ENCODE peak calls at places on chromosomes 7 and 10, in six cellular contexts. One of them, this sample, is unnamed.

GRCh38 chr7:157517782-157518513 is 181.1 kb downstream of the DNAJB6 start:
- DNase-seq in hepatocyte: no peak
- DNase-seq in upper lobe of right lung: peak; percentile 36
- DNase-seq in endothelial cell: no peak
- DNase-seq in GM13977: no peak
- DNase-seq in ascending aorta: no peak
- DNase-seq in this sample: no peak

GRCh38 chr10:2460846-2461245 is 606.5 kb upstream of the PFKP start:
- DNase-seq in GM13977: no peak
- DNase-seq in endothelial cell: no peak
- DNase-seq in hepatocyte: no peak
- DNase-seq in upper lobe of right lung: no peak
- DNase-seq in ascending aorta: no peak
- DNase-seq in this sample: no peak

GRCh38 chr7:105672820-105673219 is 91.5 kb upstream of the EFCAB10 start:
- DNase-seq in endothelial cell: no peak
- DNase-seq in GM13977: no peak
- DNase-seq in ascending aorta: no peak
- DNase-seq in hepatocyte: no peak
- DNase-seq in upper lobe of right lung: no peak
- DNase-seq in this sample: no peak

GRCh38 chr10:52740913-52741675 is 31.5 kb downstream of the MBL2 start:
- DNase-seq in ascending aorta: no peak
- DNase-seq in endothelial cell: peak; percentile 83
- DNase-seq in upper lobe of right lung: no peak
- DNase-seq in hepatocyte: peak; percentile 55
- DNase-seq in GM13977: peak; percentile 53
- DNase-seq in this sample: peak; percentile 56

GRCh38 chr10:33819206-33819605 is 484.7 kb upstream of the NRP1 start:
- DNase-seq in ascending aorta: no peak
- DNase-seq in hepatocyte: no peak
- DNase-seq in GM13977: no peak
- DNase-seq in endothelial cell: no peak
- DNase-seq in upper lobe of right lung: no peak
- DNase-seq in this sample: no peak

GRCh38 chr10:102065561-102066420 is 642 bp downstream of the HPS6 start:
- DNase-seq in hepatocyte: peak; percentile 64
- DNase-seq in ascending aorta: peak; percentile 67
- DNase-seq in endothelial cell: peak; percentile 58
- DNase-seq in GM13977: peak; percentile 46
- DNase-seq in upper lobe of right lung: no peak
- DNase-seq in this sample: no peak

GRCh38 chr10:125263551-125263950 is 103.2 kb upstream of the CTBP2 start:
- DNase-seq in endothelial cell: no peak
- DNase-seq in GM13977: no peak
- DNase-seq in ascending aorta: peak; percentile 4
- DNase-seq in upper lobe of right lung: no peak
- DNase-seq in hepatocyte: no peak
- DNase-seq in this sample: no peak

GRCh38 chr7:2666588-2667250 is 21.3 kb upstream of the AMZ1 start:
- DNase-seq in ascending aorta: no peak
- DNase-seq in endothelial cell: no peak
- DNase-seq in GM13977: no peak
- DNase-seq in upper lobe of right lung: no peak
- DNase-seq in hepatocyte: no peak
- DNase-seq in this sample: no peak

GRCh38 chr7:2542924-2543871 is 12.1 kb downstream of the BRAT1 start:
- DNase-seq in upper lobe of right lung: no peak
- DNase-seq in endothelial cell: no peak
- DNase-seq in ascending aorta: no peak
- DNase-seq in hepatocyte: no peak
- DNase-seq in GM13977: no peak
- DNase-seq in this sample: no peak

GRCh38 chr10:117532451-117533107 is 10.0 kb upstream of the EMX2 start:
- DNase-seq in GM13977: no peak
- DNase-seq in upper lobe of right lung: no peak
- DNase-seq in endothelial cell: no peak
- DNase-seq in ascending aorta: peak; percentile 24
- DNase-seq in hepatocyte: no peak
- DNase-seq in this sample: no peak

GRCh38 chr10:132065491-132066105 is at the start of gene JAKMIP3:
- DNase-seq in GM13977: no peak
- DNase-seq in upper lobe of right lung: peak; percentile 64
- DNase-seq in ascending aorta: no peak
- DNase-seq in endothelial cell: no peak
- DNase-seq in hepatocyte: peak; percentile 90
- DNase-seq in this sample: no peak

GRCh38 chr7:32044739-32045138 is 25.5 kb downstream of the PDE1C start:
- DNase-seq in ascending aorta: no peak
- DNase-seq in GM13977: no peak
- DNase-seq in hepatocyte: no peak
- DNase-seq in upper lobe of right lung: no peak
- DNase-seq in endothelial cell: no peak
- DNase-seq in this sample: no peak

GRCh38 chr7:114083714-114084113 is 164.9 kb upstream of the PPP1R3A start:
- DNase-seq in upper lobe of right lung: no peak
- DNase-seq in ascending aorta: no peak
- DNase-seq in hepatocyte: no peak
- DNase-seq in GM13977: no peak
- DNase-seq in endothelial cell: no peak
- DNase-seq in this sample: no peak

GRCh38 chr7:91940171-91940570 is 491 bp upstream of the AKAP9 start:
- DNase-seq in hepatocyte: peak; percentile 43
- DNase-seq in GM13977: peak; percentile 45
- DNase-seq in endothelial cell: peak; percentile 22
- DNase-seq in ascending aorta: no peak
- DNase-seq in upper lobe of right lung: no peak
- DNase-seq in this sample: no peak

GRCh38 chr7:151736403-151736909 is 140.5 kb downstream of the PRKAG2 start:
- DNase-seq in GM13977: no peak
- DNase-seq in endothelial cell: peak; percentile 28
- DNase-seq in upper lobe of right lung: no peak
- DNase-seq in ascending aorta: peak; percentile 93
- DNase-seq in hepatocyte: peak; percentile 82
- DNase-seq in this sample: no peak

GRCh38 chr7:27175626-27176342 is 1.7 kb upstream of the HOXA10 start:
- DNase-seq in upper lobe of right lung: peak; percentile 55
- DNase-seq in endothelial cell: no peak
- DNase-seq in ascending aorta: peak; percentile 44
- DNase-seq in GM13977: no peak
- DNase-seq in hepatocyte: no peak
- DNase-seq in this sample: peak; percentile 18

GRCh38 chr7:132536646-132537395 is 39.4 kb downstream of the PLXNA4 start:
- DNase-seq in GM13977: no peak
- DNase-seq in ascending aorta: no peak
- DNase-seq in endothelial cell: no peak
- DNase-seq in hepatocyte: no peak
- DNase-seq in upper lobe of right lung: no peak
- DNase-seq in this sample: no peak

GRCh38 chr7:158388072-158388471 is 199.6 kb downstream of the PTPRN2 start:
- DNase-seq in GM13977: no peak
- DNase-seq in hepatocyte: no peak
- DNase-seq in endothelial cell: no peak
- DNase-seq in upper lobe of right lung: peak; percentile 59
- DNase-seq in ascending aorta: no peak
- DNase-seq in this sample: no peak

GRCh38 chr10:91211675-91212074 is 8.8 kb upstream of the PCGF5 start:
- DNase-seq in endothelial cell: no peak
- DNase-seq in GM13977: no peak
- DNase-seq in upper lobe of right lung: no peak
- DNase-seq in ascending aorta: no peak
- DNase-seq in hepatocyte: no peak
- DNase-seq in this sample: no peak

GRCh38 chr7:150378115-150378852 is 846 bp upstream of the ZNF775 start:
- DNase-seq in ascending aorta: no peak
- DNase-seq in GM13977: no peak
- DNase-seq in hepatocyte: peak; percentile 84
- DNase-seq in endothelial cell: peak; percentile 77
- DNase-seq in upper lobe of right lung: peak; percentile 71
- DNase-seq in this sample: no peak

GRCh38 chr7:127943541-127944521 is 87.4 kb downstream of the LRRC4 start:
- DNase-seq in endothelial cell: no peak
- DNase-seq in hepatocyte: peak; percentile 61
- DNase-seq in upper lobe of right lung: no peak
- DNase-seq in GM13977: no peak
- DNase-seq in ascending aorta: no peak
- DNase-seq in this sample: no peak

GRCh38 chr7:133434246-133434865 is 181.5 kb downstream of the EXOC4 start:
- DNase-seq in hepatocyte: peak; percentile 8
- DNase-seq in GM13977: peak; percentile 40
- DNase-seq in upper lobe of right lung: no peak
- DNase-seq in ascending aorta: no peak
- DNase-seq in endothelial cell: no peak
- DNase-seq in this sample: no peak

GRCh38 chr10:62019013-62019684 is 117.7 kb downstream of the ARID5B start:
- DNase-seq in endothelial cell: no peak
- DNase-seq in hepatocyte: no peak
- DNase-seq in upper lobe of right lung: no peak
- DNase-seq in GM13977: no peak
- DNase-seq in ascending aorta: no peak
- DNase-seq in this sample: no peak

GRCh38 chr10:62019685-62020361 is 118.3 kb downstream of the ARID5B start:
- DNase-seq in ascending aorta: no peak
- DNase-seq in endothelial cell: no peak
- DNase-seq in GM13977: no peak
- DNase-seq in hepatocyte: no peak
- DNase-seq in upper lobe of right lung: no peak
- DNase-seq in this sample: no peak

GRCh38 chr10:62017141-62017870 is 115.8 kb downstream of the ARID5B start:
- DNase-seq in ascending aorta: no peak
- DNase-seq in hepatocyte: no peak
- DNase-seq in upper lobe of right lung: no peak
- DNase-seq in endothelial cell: no peak
- DNase-seq in GM13977: no peak
- DNase-seq in this sample: no peak

GRCh38 chr10:62016477-62017140 is 115.1 kb downstream of the ARID5B start:
- DNase-seq in endothelial cell: no peak
- DNase-seq in upper lobe of right lung: no peak
- DNase-seq in GM13977: no peak
- DNase-seq in ascending aorta: no peak
- DNase-seq in hepatocyte: no peak
- DNase-seq in this sample: no peak

GRCh38 chr10:62018141-62018911 is 116.8 kb downstream of the ARID5B start:
- DNase-seq in ascending aorta: no peak
- DNase-seq in GM13977: no peak
- DNase-seq in upper lobe of right lung: no peak
- DNase-seq in hepatocyte: no peak
- DNase-seq in endothelial cell: no peak
- DNase-seq in this sample: no peak
- TF ChIP-seq CTCF in ascending aorta: no peak
- TF ChIP-seq CTCF in GM13977: no peak
- TF ChIP-seq CTCF in upper lobe of right lung: no peak
- TF ChIP-seq CTCF in hepatocyte: no peak
- TF ChIP-seq CTCF in endothelial cell: no peak
- TF ChIP-seq CTCF in this sample: no peak

GRCh38 chr10:119299531-119299930 is 92.2 kb downstream of the GRK5 start:
- DNase-seq in GM13977: no peak
- DNase-seq in ascending aorta: no peak
- DNase-seq in endothelial cell: no peak
- DNase-seq in hepatocyte: no peak
- DNase-seq in upper lobe of right lung: no peak
- DNase-seq in this sample: no peak
- TF ChIP-seq CTCF in GM13977: peak; percentile 29
- TF ChIP-seq CTCF in ascending aorta: no peak
- TF ChIP-seq CTCF in endothelial cell: no peak
- TF ChIP-seq CTCF in hepatocyte: no peak
- TF ChIP-seq CTCF in upper lobe of right lung: no peak
- TF ChIP-seq CTCF in this sample: no peak

DNA sequence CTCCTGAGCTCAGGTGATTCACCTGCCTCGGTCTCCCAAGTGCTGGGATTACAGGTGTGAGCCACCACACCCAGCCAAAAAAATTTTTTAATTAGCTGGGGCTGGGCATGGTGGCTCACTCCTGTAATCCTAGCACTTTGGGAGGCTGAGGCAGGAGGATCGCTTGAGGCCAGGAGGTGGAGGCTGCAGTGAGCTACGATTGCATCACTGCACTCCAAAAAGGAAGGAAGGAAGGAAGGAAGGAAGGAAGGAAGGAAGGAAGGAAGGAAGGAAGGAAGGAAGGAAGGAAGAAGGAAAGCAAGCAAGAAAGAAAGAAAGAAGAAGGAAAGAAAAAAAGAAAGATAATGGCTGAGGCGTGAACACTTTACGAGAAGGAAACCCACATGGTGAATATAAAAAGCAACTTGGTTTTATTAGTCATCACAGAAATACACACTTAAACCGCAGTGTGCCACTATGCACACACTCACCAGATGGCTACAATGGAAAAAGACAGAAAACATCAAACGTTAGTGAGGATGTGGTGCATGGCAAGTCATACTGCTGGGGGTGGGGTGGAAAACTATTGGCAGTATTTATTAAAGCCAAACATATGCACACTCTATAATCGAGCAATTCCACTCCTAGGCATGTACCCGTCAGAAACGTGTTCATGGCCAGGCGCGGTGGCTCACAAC is 4.4 kb upstream of the CCL26 start:
- DNase-seq in hepatocyte: no peak
- DNase-seq in endothelial cell: no peak
- DNase-seq in ascending aorta: no peak
- DNase-seq in upper lobe of right lung: no peak
- DNase-seq in GM13977: no peak
- DNase-seq in this sample: no peak
- TF ChIP-seq CTCF in hepatocyte: no peak
- TF ChIP-seq CTCF in endothelial cell: no peak
- TF ChIP-seq CTCF in ascending aorta: no peak
- TF ChIP-seq CTCF in upper lobe of right lung: no peak
- TF ChIP-seq CTCF in GM13977: peak; percentile 4
- TF ChIP-seq CTCF in this sample: no peak

GRCh38 chr10:88404133-88404532 is 179.0 kb downstream of the RNLS start:
- DNase-seq in upper lobe of right lung: no peak
- DNase-seq in GM13977: no peak
- DNase-seq in hepatocyte: no peak
- DNase-seq in ascending aorta: no peak
- DNase-seq in endothelial cell: no peak
- DNase-seq in this sample: no peak

GRCh38 chr10:88399240-88399639 is 183.9 kb downstream of the RNLS start:
- DNase-seq in endothelial cell: no peak
- DNase-seq in hepatocyte: no peak
- DNase-seq in ascending aorta: no peak
- DNase-seq in upper lobe of right lung: no peak
- DNase-seq in GM13977: no peak
- DNase-seq in this sample: no peak

DNA sequence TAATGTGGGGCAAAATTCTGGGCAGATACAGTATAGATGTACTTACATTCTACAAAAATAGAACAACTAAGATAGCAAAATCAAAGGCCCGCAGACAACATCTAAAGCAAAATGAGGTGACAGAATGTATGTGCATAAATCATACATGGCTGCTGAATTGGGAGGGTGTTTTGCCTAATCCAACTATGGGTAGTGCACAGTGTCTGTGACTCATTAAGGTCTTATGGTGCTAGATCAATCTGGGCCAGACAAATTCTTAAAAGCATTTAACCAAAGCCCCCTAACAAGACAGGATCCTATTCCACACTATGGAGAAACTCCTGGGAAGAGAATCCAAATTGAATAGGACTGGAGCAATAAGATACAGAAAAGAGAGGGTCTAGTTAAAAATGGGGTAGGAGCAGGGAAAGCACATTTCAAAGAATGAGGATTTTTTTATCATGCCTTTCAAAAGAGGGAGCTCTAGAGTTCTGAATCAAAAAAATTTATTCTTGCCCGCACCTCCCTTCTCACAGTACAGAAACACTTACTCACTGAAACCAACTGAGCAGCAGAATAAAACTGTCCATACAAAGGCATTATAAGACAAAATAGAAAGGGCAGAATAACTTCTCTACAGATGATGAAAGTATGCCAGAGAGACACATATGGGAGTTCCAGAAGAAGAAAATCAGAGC is 181.3 kb downstream of the RNLS start:
- DNase-seq in endothelial cell: no peak
- DNase-seq in upper lobe of right lung: no peak
- DNase-seq in hepatocyte: no peak
- DNase-seq in ascending aorta: no peak
- DNase-seq in GM13977: no peak
- DNase-seq in this sample: no peak
- TF ChIP-seq CTCF in endothelial cell: no peak
- TF ChIP-seq CTCF in upper lobe of right lung: peak; percentile 37
- TF ChIP-seq CTCF in hepatocyte: peak; percentile 19
- TF ChIP-seq CTCF in ascending aorta: no peak
- TF ChIP-seq CTCF in GM13977: no peak
- TF ChIP-seq CTCF in this sample: no peak